ENCODE peak calls at places on chromosome 13, in nine cellular contexts. One of them, this sample, is unnamed. For H3K4me1, the result is how much of the 10 kb centered on the place peaks cover.

GRCh38 chr13:113098163-113098732 is 7.3 kb upstream of the F7 start:
- DNase-seq in uterus: no peak
- DNase-seq in mucosa of descending colon: no peak
- DNase-seq in stomach: no peak
- DNase-seq in left ventricle myocardium inferior: no peak
- DNase-seq in heart right ventricle: no peak
- DNase-seq in thoracic aorta: no peak
- DNase-seq in CD4-positive, CD25-positive, alpha-beta regulatory T cell: no peak
- DNase-seq in body of pancreas: no peak
- DNase-seq in this sample: no peak

GRCh38 chr13:22926176-22927007 is 254.4 kb upstream of the SGCG start:
- DNase-seq in uterus: peak
- DNase-seq in mucosa of descending colon: peak
- DNase-seq in stomach: no peak
- DNase-seq in left ventricle myocardium inferior: peak
- DNase-seq in heart right ventricle: peak
- DNase-seq in thoracic aorta: no peak
- DNase-seq in CD4-positive, CD25-positive, alpha-beta regulatory T cell: no peak
- DNase-seq in body of pancreas: peak
- DNase-seq in this sample: no peak

GRCh38 chr13:41546372-41547252 is 89.3 kb downstream of the RGCC start:
- DNase-seq in uterus: no peak
- DNase-seq in mucosa of descending colon: no peak
- DNase-seq in stomach: no peak
- DNase-seq in left ventricle myocardium inferior: no peak
- DNase-seq in heart right ventricle: no peak
- DNase-seq in thoracic aorta: no peak
- DNase-seq in CD4-positive, CD25-positive, alpha-beta regulatory T cell: no peak
- DNase-seq in body of pancreas: no peak
- DNase-seq in this sample: no peak

GRCh38 chr13:76383671-76384461 is 502.3 kb downstream of the KCTD12 start:
- DNase-seq in uterus: no peak
- DNase-seq in mucosa of descending colon: no peak
- DNase-seq in stomach: no peak
- DNase-seq in left ventricle myocardium inferior: no peak
- DNase-seq in heart right ventricle: no peak
- DNase-seq in thoracic aorta: no peak
- DNase-seq in CD4-positive, CD25-positive, alpha-beta regulatory T cell: no peak
- DNase-seq in body of pancreas: no peak
- DNase-seq in this sample: no peak

GRCh38 chr13:60756306-60756705 is 359.3 kb downstream of the TDRD3 start:
- DNase-seq in uterus: no peak
- DNase-seq in mucosa of descending colon: no peak
- DNase-seq in stomach: no peak
- DNase-seq in left ventricle myocardium inferior: no peak
- DNase-seq in heart right ventricle: no peak
- DNase-seq in thoracic aorta: no peak
- DNase-seq in CD4-positive, CD25-positive, alpha-beta regulatory T cell: no peak
- DNase-seq in body of pancreas: no peak
- DNase-seq in this sample: no peak

GRCh38 chr13:114304346-114305034 is 9.8 kb upstream of the CHAMP1 start:
- DNase-seq in uterus: no peak
- DNase-seq in mucosa of descending colon: no peak
- DNase-seq in stomach: peak
- DNase-seq in left ventricle myocardium inferior: no peak
- DNase-seq in heart right ventricle: no peak
- DNase-seq in thoracic aorta: no peak
- DNase-seq in CD4-positive, CD25-positive, alpha-beta regulatory T cell: no peak
- DNase-seq in body of pancreas: peak
- DNase-seq in this sample: no peak

GRCh38 chr13:20442370-20442769 is 83.3 kb downstream of the CRYL1 start:
- DNase-seq in uterus: no peak
- DNase-seq in mucosa of descending colon: no peak
- DNase-seq in stomach: no peak
- DNase-seq in left ventricle myocardium inferior: no peak
- DNase-seq in heart right ventricle: no peak
- DNase-seq in thoracic aorta: no peak
- DNase-seq in CD4-positive, CD25-positive, alpha-beta regulatory T cell: no peak
- DNase-seq in body of pancreas: no peak
- DNase-seq in this sample: no peak

GRCh38 chr13:45916859-45917418 is 65.4 kb upstream of the SIAH3 start:
- DNase-seq in uterus: no peak
- DNase-seq in mucosa of descending colon: no peak
- DNase-seq in stomach: no peak
- DNase-seq in left ventricle myocardium inferior: no peak
- DNase-seq in heart right ventricle: no peak
- DNase-seq in thoracic aorta: no peak
- DNase-seq in CD4-positive, CD25-positive, alpha-beta regulatory T cell: no peak
- DNase-seq in body of pancreas: no peak
- DNase-seq in this sample: no peak

GRCh38 chr13:50894504-50894903 is 15.1 kb upstream of the RNASEH2B start:
- DNase-seq in uterus: no peak
- DNase-seq in mucosa of descending colon: no peak
- DNase-seq in stomach: no peak
- DNase-seq in left ventricle myocardium inferior: no peak
- DNase-seq in heart right ventricle: no peak
- DNase-seq in thoracic aorta: no peak
- DNase-seq in CD4-positive, CD25-positive, alpha-beta regulatory T cell: no peak
- DNase-seq in body of pancreas: no peak
- DNase-seq in this sample: no peak

GRCh38 chr13:50893211-50893852 is 16.3 kb upstream of the RNASEH2B start:
- DNase-seq in uterus: no peak
- DNase-seq in mucosa of descending colon: no peak
- DNase-seq in stomach: no peak
- DNase-seq in left ventricle myocardium inferior: no peak
- DNase-seq in heart right ventricle: no peak
- DNase-seq in thoracic aorta: no peak
- DNase-seq in CD4-positive, CD25-positive, alpha-beta regulatory T cell: no peak
- DNase-seq in body of pancreas: no peak
- DNase-seq in this sample: no peak

GRCh38 chr13:50891206-50891605 is 18.4 kb upstream of the RNASEH2B start:
- DNase-seq in uterus: no peak
- DNase-seq in mucosa of descending colon: no peak
- DNase-seq in stomach: no peak
- DNase-seq in left ventricle myocardium inferior: no peak
- DNase-seq in heart right ventricle: no peak
- DNase-seq in thoracic aorta: no peak
- DNase-seq in CD4-positive, CD25-positive, alpha-beta regulatory T cell: no peak
- DNase-seq in body of pancreas: no peak
- DNase-seq in this sample: no peak

GRCh38 chr13:50894042-50894441 is 15.5 kb upstream of the RNASEH2B start:
- DNase-seq in uterus: no peak
- DNase-seq in mucosa of descending colon: no peak
- DNase-seq in stomach: no peak
- DNase-seq in left ventricle myocardium inferior: no peak
- DNase-seq in heart right ventricle: no peak
- DNase-seq in thoracic aorta: no peak
- DNase-seq in CD4-positive, CD25-positive, alpha-beta regulatory T cell: no peak
- DNase-seq in body of pancreas: no peak
- DNase-seq in this sample: no peak

DNA sequence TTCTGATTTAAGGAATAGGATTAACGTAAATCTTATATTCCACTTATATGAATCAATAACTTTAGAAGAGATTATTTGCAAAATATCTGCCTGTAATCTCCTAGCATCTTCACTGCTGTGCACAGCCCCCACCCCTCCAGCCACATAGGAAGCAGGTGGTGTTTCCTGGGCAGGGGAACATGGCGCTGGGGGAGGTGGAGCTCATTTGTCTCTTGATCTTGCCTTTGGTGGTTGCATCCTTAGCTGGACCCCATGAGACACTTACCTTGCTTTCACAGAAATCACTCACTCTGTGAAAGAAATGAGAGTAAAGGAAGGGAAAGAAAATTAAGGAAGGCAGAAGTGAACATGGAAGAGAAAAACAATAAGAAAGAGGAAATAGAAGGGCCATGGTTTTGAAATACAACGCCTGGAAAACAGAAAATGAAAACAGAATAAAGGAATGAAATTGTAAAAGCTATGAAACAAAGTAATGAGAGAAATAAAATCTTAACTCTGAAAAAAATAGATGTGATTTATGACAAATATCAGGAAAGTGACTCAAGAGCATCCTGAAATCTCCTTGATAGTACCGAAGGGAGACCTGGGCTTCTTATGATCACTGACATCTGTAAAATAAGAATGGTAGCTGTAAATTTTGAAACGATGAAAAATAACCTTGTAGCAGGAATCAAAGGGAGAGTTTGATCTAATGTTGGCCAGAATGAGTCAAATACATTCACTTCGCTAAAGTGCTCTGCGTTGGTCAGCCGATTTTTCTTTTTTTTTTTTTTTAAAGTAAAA is 17.2 kb upstream of the RNASEH2B start:
- DNase-seq in uterus: no peak
- DNase-seq in mucosa of descending colon: peak
- DNase-seq in stomach: no peak
- DNase-seq in left ventricle myocardium inferior: no peak
- DNase-seq in heart right ventricle: no peak
- DNase-seq in thoracic aorta: no peak
- DNase-seq in CD4-positive, CD25-positive, alpha-beta regulatory T cell: peak
- DNase-seq in body of pancreas: no peak
- DNase-seq in this sample: no peak
- H3K4me1 ChIP-seq in uterus: under half
- H3K4me1 ChIP-seq in mucosa of descending colon: under half
- H3K4me1 ChIP-seq in stomach: under half
- H3K4me1 ChIP-seq in left ventricle myocardium inferior: under half
- H3K4me1 ChIP-seq in heart right ventricle: under half
- H3K4me1 ChIP-seq in thoracic aorta: under half
- H3K4me1 ChIP-seq in CD4-positive, CD25-positive, alpha-beta regulatory T cell: under half
- H3K4me1 ChIP-seq in body of pancreas: under half
- H3K4me1 ChIP-seq in this sample: under half

GRCh38 chr13:21539687-21540086 is 64.3 kb downstream of the MICU2 start:
- DNase-seq in uterus: no peak
- DNase-seq in mucosa of descending colon: no peak
- DNase-seq in stomach: no peak
- DNase-seq in left ventricle myocardium inferior: no peak
- DNase-seq in heart right ventricle: no peak
- DNase-seq in thoracic aorta: no peak
- DNase-seq in CD4-positive, CD25-positive, alpha-beta regulatory T cell: no peak
- DNase-seq in body of pancreas: no peak
- DNase-seq in this sample: no peak
- H3K4me1 ChIP-seq in uterus: under half
- H3K4me1 ChIP-seq in mucosa of descending colon: under half
- H3K4me1 ChIP-seq in stomach: under half
- H3K4me1 ChIP-seq in left ventricle myocardium inferior: half or more
- H3K4me1 ChIP-seq in heart right ventricle: under half
- H3K4me1 ChIP-seq in thoracic aorta: under half
- H3K4me1 ChIP-seq in CD4-positive, CD25-positive, alpha-beta regulatory T cell: under half
- H3K4me1 ChIP-seq in body of pancreas: under half
- H3K4me1 ChIP-seq in this sample: under half

GRCh38 chr13:27919934-27920676 is at the start of gene PDX1:
- DNase-seq in uterus: no peak
- DNase-seq in mucosa of descending colon: peak
- DNase-seq in stomach: peak
- DNase-seq in left ventricle myocardium inferior: peak
- DNase-seq in heart right ventricle: peak
- DNase-seq in thoracic aorta: no peak
- DNase-seq in CD4-positive, CD25-positive, alpha-beta regulatory T cell: no peak
- DNase-seq in body of pancreas: peak
- DNase-seq in this sample: no peak

GRCh38 chr13:27919299-27919933 is 384 bp upstream of the PDX1 start:
- DNase-seq in uterus: no peak
- DNase-seq in mucosa of descending colon: no peak
- DNase-seq in stomach: no peak
- DNase-seq in left ventricle myocardium inferior: no peak
- DNase-seq in heart right ventricle: no peak
- DNase-seq in thoracic aorta: no peak
- DNase-seq in CD4-positive, CD25-positive, alpha-beta regulatory T cell: no peak
- DNase-seq in body of pancreas: no peak
- DNase-seq in this sample: no peak

GRCh38 chr13:27918918-27919255 is 913 bp upstream of the PDX1 start:
- DNase-seq in uterus: no peak
- DNase-seq in mucosa of descending colon: no peak
- DNase-seq in stomach: no peak
- DNase-seq in left ventricle myocardium inferior: no peak
- DNase-seq in heart right ventricle: no peak
- DNase-seq in thoracic aorta: no peak
- DNase-seq in CD4-positive, CD25-positive, alpha-beta regulatory T cell: no peak
- DNase-seq in body of pancreas: no peak
- DNase-seq in this sample: no peak

GRCh38 chr13:27917121-27917947 is 2.5 kb upstream of the PDX1 start:
- DNase-seq in uterus: no peak
- DNase-seq in mucosa of descending colon: no peak
- DNase-seq in stomach: no peak
- DNase-seq in left ventricle myocardium inferior: no peak
- DNase-seq in heart right ventricle: no peak
- DNase-seq in thoracic aorta: no peak
- DNase-seq in CD4-positive, CD25-positive, alpha-beta regulatory T cell: no peak
- DNase-seq in body of pancreas: peak
- DNase-seq in this sample: no peak

DNA sequence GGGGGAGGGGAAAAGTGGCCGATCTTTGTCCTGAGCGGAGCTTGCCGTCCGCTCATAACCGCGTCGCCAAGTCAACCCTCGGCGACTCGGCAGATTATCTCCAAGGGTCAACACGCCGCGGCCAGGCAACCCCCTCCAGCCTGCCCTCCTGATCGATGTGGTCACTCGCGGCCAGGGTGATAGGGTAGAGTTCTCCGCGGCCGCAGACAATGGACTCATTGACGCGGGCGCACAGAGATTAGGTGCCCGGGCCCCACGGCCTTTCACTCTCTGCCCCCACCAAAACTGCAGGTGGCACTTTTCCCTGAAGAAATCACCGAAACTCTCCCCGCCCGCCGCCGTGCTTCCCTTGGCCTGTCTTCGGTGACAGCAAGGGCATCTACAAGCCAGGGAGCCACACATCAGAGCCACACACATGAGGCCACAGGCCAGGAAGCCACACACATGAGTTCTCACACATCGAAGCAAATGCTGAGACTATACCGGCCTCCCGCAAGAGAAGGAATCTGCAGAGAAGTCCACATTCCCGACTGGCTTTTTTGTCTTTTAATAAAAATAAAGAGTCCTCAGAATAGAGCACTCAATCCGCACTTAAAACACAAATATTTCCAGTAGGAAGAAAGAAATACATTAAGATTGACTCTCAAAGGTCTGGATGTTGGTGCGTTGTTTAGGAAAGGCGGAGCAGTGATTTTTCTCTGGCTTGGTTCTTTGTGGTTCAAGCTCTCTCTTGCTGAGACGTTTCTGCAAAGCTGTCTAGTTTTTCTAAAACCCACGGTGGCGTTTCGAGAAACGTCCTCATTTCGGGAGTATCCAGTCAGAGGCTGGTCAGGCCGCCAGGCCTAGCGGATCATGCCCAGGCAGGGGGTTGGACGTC is 1.5 kb upstream of the PDX1 start:
- DNase-seq in uterus: no peak
- DNase-seq in mucosa of descending colon: no peak
- DNase-seq in stomach: no peak
- DNase-seq in left ventricle myocardium inferior: no peak
- DNase-seq in heart right ventricle: no peak
- DNase-seq in thoracic aorta: no peak
- DNase-seq in CD4-positive, CD25-positive, alpha-beta regulatory T cell: no peak
- DNase-seq in body of pancreas: peak
- DNase-seq in this sample: no peak
- H3K4me1 ChIP-seq in uterus: under half
- H3K4me1 ChIP-seq in mucosa of descending colon: under half
- H3K4me1 ChIP-seq in stomach: half or more
- H3K4me1 ChIP-seq in left ventricle myocardium inferior: under half
- H3K4me1 ChIP-seq in heart right ventricle: under half
- H3K4me1 ChIP-seq in thoracic aorta: under half
- H3K4me1 ChIP-seq in CD4-positive, CD25-positive, alpha-beta regulatory T cell: under half
- H3K4me1 ChIP-seq in body of pancreas: under half
- H3K4me1 ChIP-seq in this sample: under half

DNA sequence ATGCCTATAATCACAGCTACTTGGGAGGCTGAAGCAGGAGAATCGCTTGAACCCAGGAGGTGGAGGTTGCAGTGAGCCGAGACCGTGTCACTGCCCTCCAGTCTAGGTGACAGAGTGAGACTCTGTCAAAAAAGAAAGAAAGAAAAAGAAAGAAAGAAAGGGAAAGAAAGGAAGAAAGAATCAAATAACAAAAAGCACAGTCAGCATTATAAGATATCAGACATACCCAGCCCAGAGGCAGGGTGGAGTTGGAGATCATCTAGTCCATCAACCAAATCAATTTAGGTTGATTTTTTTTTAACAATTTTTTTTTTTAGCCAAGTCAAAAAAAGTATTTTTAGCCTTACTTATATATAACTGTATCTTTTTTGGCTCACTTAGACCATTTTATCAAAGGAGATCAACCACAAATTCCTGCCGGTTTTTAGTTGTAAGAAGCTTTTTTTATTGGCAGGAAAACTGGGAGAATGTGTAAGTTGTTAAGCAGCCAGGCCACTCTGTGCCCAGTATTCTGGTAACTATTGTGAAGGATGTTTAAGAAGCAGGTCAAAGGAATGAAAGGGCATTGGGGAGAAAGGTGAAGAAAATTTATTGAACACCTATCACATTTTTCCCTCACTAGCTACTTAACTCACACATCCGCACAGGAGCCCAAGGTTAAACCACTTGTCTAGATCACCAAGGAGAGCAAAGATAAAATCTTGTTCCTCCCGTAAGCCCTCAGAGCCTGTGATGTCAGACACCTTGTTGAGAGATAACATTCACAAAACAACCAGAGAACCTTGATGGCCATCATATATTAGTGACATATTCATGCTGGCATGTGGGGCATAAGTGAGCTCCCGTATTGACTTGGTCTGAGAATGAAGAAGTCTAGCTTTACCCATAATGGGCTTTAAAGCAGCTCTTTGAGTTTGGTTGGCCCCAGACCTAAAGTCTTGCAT is 91.8 kb downstream of the COL4A2 start:
- DNase-seq in uterus: peak
- DNase-seq in mucosa of descending colon: no peak
- DNase-seq in stomach: no peak
- DNase-seq in left ventricle myocardium inferior: no peak
- DNase-seq in heart right ventricle: no peak
- DNase-seq in thoracic aorta: no peak
- DNase-seq in CD4-positive, CD25-positive, alpha-beta regulatory T cell: no peak
- DNase-seq in body of pancreas: no peak
- DNase-seq in this sample: no peak
- H3K4me1 ChIP-seq in uterus: under half
- H3K4me1 ChIP-seq in mucosa of descending colon: under half
- H3K4me1 ChIP-seq in stomach: under half
- H3K4me1 ChIP-seq in left ventricle myocardium inferior: half or more
- H3K4me1 ChIP-seq in heart right ventricle: half or more
- H3K4me1 ChIP-seq in thoracic aorta: half or more
- H3K4me1 ChIP-seq in CD4-positive, CD25-positive, alpha-beta regulatory T cell: under half
- H3K4me1 ChIP-seq in body of pancreas: under half
- H3K4me1 ChIP-seq in this sample: under half